ENCODE peak calls at places on chromosomes 6 and 20, in nine cellular contexts. One of them, this sample, is unnamed.

GRCh38 chr6:17584241-17584803 is 15.8 kb upstream of the FAM8A1 start:
- DNase-seq in heart left ventricle: no peak
- DNase-seq in tibial nerve: no peak
- DNase-seq in uterus: no peak
- DNase-seq in suprapubic skin: no peak
- DNase-seq in A549: peak; percentile 47
- DNase-seq in stomach: no peak
- DNase-seq in IMR-90: peak; percentile 86
- DNase-seq in HCT116: peak; percentile 66
- DNase-seq in this sample: peak; percentile 33

GRCh38 chr20:15239542-15240206 is 902.3 kb upstream of the FLRT3 start:
- DNase-seq in heart left ventricle: no peak
- DNase-seq in tibial nerve: no peak
- DNase-seq in uterus: no peak
- DNase-seq in suprapubic skin: no peak
- DNase-seq in A549: no peak
- DNase-seq in stomach: no peak
- DNase-seq in IMR-90: no peak
- DNase-seq in HCT116: no peak
- DNase-seq in this sample: no peak

GRCh38 chr6:100620085-100620484 is 155.4 kb upstream of the SIM1 start:
- DNase-seq in heart left ventricle: no peak
- DNase-seq in tibial nerve: no peak
- DNase-seq in uterus: no peak
- DNase-seq in suprapubic skin: no peak
- DNase-seq in A549: no peak
- DNase-seq in stomach: no peak
- DNase-seq in IMR-90: peak; percentile 94
- DNase-seq in HCT116: no peak
- DNase-seq in this sample: no peak

GRCh38 chr6:152794696-152795095 is 44.1 kb downstream of the VIP start:
- DNase-seq in heart left ventricle: no peak
- DNase-seq in tibial nerve: no peak
- DNase-seq in uterus: no peak
- DNase-seq in suprapubic skin: no peak
- DNase-seq in A549: no peak
- DNase-seq in stomach: no peak
- DNase-seq in IMR-90: no peak
- DNase-seq in HCT116: no peak
- DNase-seq in this sample: no peak

GRCh38 chr20:62788607-62789006 is 7.7 kb upstream of the MRGBP start:
- DNase-seq in heart left ventricle: no peak
- DNase-seq in tibial nerve: no peak
- DNase-seq in uterus: no peak
- DNase-seq in suprapubic skin: no peak
- DNase-seq in A549: no peak
- DNase-seq in stomach: no peak
- DNase-seq in IMR-90: no peak
- DNase-seq in HCT116: no peak
- DNase-seq in this sample: no peak

GRCh38 chr6:99522531-99522930 is 7.3 kb upstream of the USP45 start:
- DNase-seq in heart left ventricle: no peak
- DNase-seq in tibial nerve: no peak
- DNase-seq in uterus: no peak
- DNase-seq in suprapubic skin: no peak
- DNase-seq in A549: peak; percentile 3
- DNase-seq in stomach: no peak
- DNase-seq in IMR-90: peak; percentile 71
- DNase-seq in HCT116: no peak
- DNase-seq in this sample: no peak

GRCh38 chr6:107075951-107076381 is 39.3 kb downstream of the BEND3 start:
- DNase-seq in heart left ventricle: no peak
- DNase-seq in tibial nerve: no peak
- DNase-seq in uterus: no peak
- DNase-seq in suprapubic skin: no peak
- DNase-seq in A549: no peak
- DNase-seq in stomach: no peak
- DNase-seq in IMR-90: peak; percentile 15
- DNase-seq in HCT116: no peak
- DNase-seq in this sample: no peak

GRCh38 chr6:53585208-53585903 is 40.5 kb upstream of the GCLC start:
- DNase-seq in heart left ventricle: no peak
- DNase-seq in tibial nerve: no peak
- DNase-seq in uterus: no peak
- DNase-seq in suprapubic skin: no peak
- DNase-seq in A549: no peak
- DNase-seq in stomach: no peak
- DNase-seq in IMR-90: no peak
- DNase-seq in HCT116: no peak
- DNase-seq in this sample: no peak

GRCh38 chr6:26520088-26520839 is 17.9 kb upstream of the HMGN4 start:
- DNase-seq in heart left ventricle: no peak
- DNase-seq in tibial nerve: no peak
- DNase-seq in uterus: peak; percentile 70
- DNase-seq in suprapubic skin: no peak
- DNase-seq in A549: peak; percentile 45
- DNase-seq in stomach: no peak
- DNase-seq in IMR-90: no peak
- DNase-seq in HCT116: no peak
- DNase-seq in this sample: no peak

GRCh38 chr20:57361517-57361916 is 10.5 kb downstream of the RAE1 start:
- DNase-seq in heart left ventricle: no peak
- DNase-seq in tibial nerve: no peak
- DNase-seq in uterus: no peak
- DNase-seq in suprapubic skin: no peak
- DNase-seq in A549: no peak
- DNase-seq in stomach: no peak
- DNase-seq in IMR-90: peak; percentile 87
- DNase-seq in HCT116: no peak
- DNase-seq in this sample: no peak

GRCh38 chr6:101208152-101208551 is 185.4 kb upstream of the GRIK2 start:
- DNase-seq in heart left ventricle: no peak
- DNase-seq in tibial nerve: no peak
- DNase-seq in uterus: no peak
- DNase-seq in suprapubic skin: no peak
- DNase-seq in A549: no peak
- DNase-seq in stomach: no peak
- DNase-seq in IMR-90: no peak
- DNase-seq in HCT116: no peak
- DNase-seq in this sample: no peak

GRCh38 chr6:123393333-123393732 is 243.4 kb downstream of the TRDN start:
- DNase-seq in heart left ventricle: no peak
- DNase-seq in tibial nerve: no peak
- DNase-seq in uterus: no peak
- DNase-seq in suprapubic skin: no peak
- DNase-seq in A549: no peak
- DNase-seq in stomach: no peak
- DNase-seq in IMR-90: no peak
- DNase-seq in HCT116: no peak
- DNase-seq in this sample: no peak

DNA sequence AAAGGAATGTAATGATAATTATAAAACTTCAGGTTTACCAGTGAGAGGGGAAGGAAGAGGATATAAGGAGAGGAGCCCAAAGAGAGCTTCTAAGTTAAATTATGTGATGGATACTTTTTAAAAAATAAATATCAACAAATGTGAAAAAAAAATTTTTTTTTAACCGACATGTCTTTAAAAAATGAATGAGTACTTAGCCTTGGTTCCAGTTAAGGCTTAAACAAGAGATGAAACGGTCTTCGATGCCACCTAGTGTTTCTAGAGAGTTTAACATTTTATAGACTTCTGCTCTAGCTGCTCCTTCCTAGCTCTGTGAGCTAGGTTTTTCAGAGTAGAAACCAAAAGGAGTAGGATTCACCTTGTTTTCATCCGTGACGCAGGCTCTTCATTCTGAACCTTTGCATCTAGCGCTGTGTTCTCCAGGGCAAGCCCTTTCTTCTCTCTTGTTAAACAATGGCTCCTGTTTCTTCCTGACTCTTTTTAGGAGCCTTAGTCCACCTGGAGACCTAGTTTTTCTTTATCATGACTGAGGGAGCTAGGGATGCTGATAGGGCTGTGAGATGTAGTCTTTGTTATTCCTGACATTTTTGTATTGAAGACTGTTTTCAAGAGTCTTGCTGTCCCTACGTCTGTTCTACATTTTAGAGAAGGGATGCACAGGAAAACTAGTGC is 42.4 kb upstream of the GNRH2 start:
- DNase-seq in heart left ventricle: no peak
- DNase-seq in tibial nerve: no peak
- DNase-seq in uterus: no peak
- DNase-seq in suprapubic skin: no peak
- DNase-seq in A549: peak; percentile 60
- DNase-seq in stomach: no peak
- DNase-seq in IMR-90: peak; percentile 75
- DNase-seq in HCT116: peak; percentile 46
- DNase-seq in this sample: no peak
- H3K4me1 ChIP-seq in heart left ventricle: no peaks in the 10 kb centered on the region
- H3K4me1 ChIP-seq in tibial nerve: no peaks in the 10 kb centered on the region
- H3K4me1 ChIP-seq in uterus: no peaks in the 10 kb centered on the region
- H3K4me1 ChIP-seq in suprapubic skin: no peaks in the 10 kb centered on the region
- H3K4me1 ChIP-seq in A549: no peaks in the 10 kb centered on the region
- H3K4me1 ChIP-seq in stomach: no peaks in the 10 kb centered on the region
- H3K4me1 ChIP-seq in IMR-90: no peaks in the 10 kb centered on the region
- H3K4me1 ChIP-seq in HCT116: no peaks in the 10 kb centered on the region
- H3K4me1 ChIP-seq in this sample: no peaks in the 10 kb centered on the region

GRCh38 chr6:133952815-133953633 is at the start of gene TBPL1:
- DNase-seq in heart left ventricle: peak; percentile 96
- DNase-seq in tibial nerve: peak; percentile 91
- DNase-seq in uterus: peak; percentile 95
- DNase-seq in suprapubic skin: peak; percentile 96
- DNase-seq in A549: peak; percentile 73
- DNase-seq in stomach: peak; percentile 91
- DNase-seq in IMR-90: peak; percentile 95
- DNase-seq in HCT116: peak; percentile 91
- DNase-seq in this sample: peak; percentile 87
- TF ChIP-seq POLR2A in heart left ventricle: no peak
- TF ChIP-seq POLR2A in tibial nerve: peak; percentile 55
- TF ChIP-seq POLR2A in uterus: no peak
- TF ChIP-seq POLR2A in suprapubic skin: peak; percentile 42
- TF ChIP-seq POLR2A in A549: peak; percentile 55
- TF ChIP-seq POLR2A in stomach: no peak
- TF ChIP-seq POLR2A in IMR-90: peak; percentile 88
- TF ChIP-seq POLR2A in HCT116: peak; percentile 81
- TF ChIP-seq POLR2A in this sample: peak; percentile 57

GRCh38 chr20:18103497-18103896 is 34.2 kb upstream of the KAT14 start:
- DNase-seq in heart left ventricle: no peak
- DNase-seq in tibial nerve: no peak
- DNase-seq in uterus: no peak
- DNase-seq in suprapubic skin: no peak
- DNase-seq in A549: no peak
- DNase-seq in stomach: peak; percentile 49
- DNase-seq in IMR-90: no peak
- DNase-seq in HCT116: no peak
- DNase-seq in this sample: no peak
- H3K4me3 ChIP-seq in heart left ventricle: no peak overlapping the region
- H3K4me3 ChIP-seq in tibial nerve: no peak overlapping the region
- H3K4me3 ChIP-seq in uterus: no peak overlapping the region
- H3K4me3 ChIP-seq in suprapubic skin: no peak overlapping the region
- H3K4me3 ChIP-seq in A549: no peak overlapping the region
- H3K4me3 ChIP-seq in stomach: no peak overlapping the region
- H3K4me3 ChIP-seq in IMR-90: no peak overlapping the region
- H3K4me3 ChIP-seq in HCT116: no peak overlapping the region
- H3K4me3 ChIP-seq in this sample: no peak overlapping the region

GRCh38 chr6:157398151-157398550 is 17.2 kb downstream of the ZDHHC14 start:
- DNase-seq in heart left ventricle: no peak
- DNase-seq in tibial nerve: no peak
- DNase-seq in uterus: no peak
- DNase-seq in suprapubic skin: no peak
- DNase-seq in A549: no peak
- DNase-seq in stomach: no peak
- DNase-seq in IMR-90: no peak
- DNase-seq in HCT116: no peak
- DNase-seq in this sample: no peak
- H3K4me1 ChIP-seq in heart left ventricle: peaks cover 22% of the 10 kb centered on the region
- H3K4me1 ChIP-seq in tibial nerve: peaks cover 7% of the 10 kb centered on the region
- H3K4me1 ChIP-seq in uterus: no peaks in the 10 kb centered on the region
- H3K4me1 ChIP-seq in suprapubic skin: no peaks in the 10 kb centered on the region
- H3K4me1 ChIP-seq in A549: no peaks in the 10 kb centered on the region
- H3K4me1 ChIP-seq in stomach: peaks cover 11% of the 10 kb centered on the region
- H3K4me1 ChIP-seq in IMR-90: no peaks in the 10 kb centered on the region
- H3K4me1 ChIP-seq in HCT116: no peaks in the 10 kb centered on the region
- H3K4me1 ChIP-seq in this sample: peaks cover 8% of the 10 kb centered on the region

GRCh38 chr6:35370124-35370741 is 27.9 kb downstream of the PPARD start:
- DNase-seq in heart left ventricle: peak; percentile 78
- DNase-seq in tibial nerve: peak; percentile 28
- DNase-seq in uterus: peak; percentile 52
- DNase-seq in suprapubic skin: peak; percentile 83
- DNase-seq in A549: peak; percentile 35
- DNase-seq in stomach: peak; percentile 40
- DNase-seq in IMR-90: peak; percentile 95
- DNase-seq in HCT116: peak; percentile 73
- DNase-seq in this sample: peak; percentile 98
- TF ChIP-seq POLR2A in heart left ventricle: no peak
- TF ChIP-seq POLR2A in tibial nerve: no peak
- TF ChIP-seq POLR2A in uterus: no peak
- TF ChIP-seq POLR2A in suprapubic skin: no peak
- TF ChIP-seq POLR2A in A549: no peak
- TF ChIP-seq POLR2A in stomach: no peak
- TF ChIP-seq POLR2A in IMR-90: peak; percentile 63
- TF ChIP-seq POLR2A in HCT116: no peak
- TF ChIP-seq POLR2A in this sample: peak; percentile 69

GRCh38 chr6:33072508-33073100 is 845 bp downstream of the HLA-DPA1 start:
- DNase-seq in heart left ventricle: no peak
- DNase-seq in tibial nerve: no peak
- DNase-seq in uterus: no peak
- DNase-seq in suprapubic skin: no peak
- DNase-seq in A549: no peak
- DNase-seq in stomach: no peak
- DNase-seq in IMR-90: no peak
- DNase-seq in HCT116: no peak
- DNase-seq in this sample: no peak
- H3K4me3 ChIP-seq in heart left ventricle: peak overlapping the region; percentile 59
- H3K4me3 ChIP-seq in tibial nerve: no peak overlapping the region
- H3K4me3 ChIP-seq in uterus: no peak overlapping the region
- H3K4me3 ChIP-seq in suprapubic skin: peak overlapping the region; percentile 15
- H3K4me3 ChIP-seq in A549: no peak overlapping the region
- H3K4me3 ChIP-seq in stomach: peak overlapping the region; percentile 31
- H3K4me3 ChIP-seq in IMR-90: no peak overlapping the region
- H3K4me3 ChIP-seq in HCT116: no peak overlapping the region
- H3K4me3 ChIP-seq in this sample: peak overlapping the region; percentile 10